ENCODE peak calls at places on chromosomes 7 and 10, in ten cellular contexts. H is CD8-positive, alpha-beta T cell; E is naive thymus-derived CD8-positive, alpha-beta T cell; Y is activated CD4-positive, CD25-positive, alpha-beta regulatory T cell treated with anti-CD3 and anti-CD28 coated beads, Interleukin-2, amount 50 U/mL, for 72 hours; L is HTR-8/SVneo; D is stimulated activated CD8-positive, alpha-beta memory T cell treated with anti-CD3 and anti-CD28 coated beads, Interleukin-7, amount 100 ng/mL, for 1 hour; O is NCI-H1092; S is NCI-H1930; I is AG08395; P is nucleus accumbens. M is an unnamed sample.

GRCh38 chr10:116960066-116960465 is 44.9 kb downstream of the SHTN1 start:
- DNase-seq in H (no peak), E (no peak), Y (no peak), L (no peak), D (no peak), O (no peak), S (no peak), I (no peak), P (no peak), M (no peak)

GRCh38 chr10:17709492-17709891 is 42.5 kb upstream of the TMEM236 start:
- DNase-seq in H (no peak), E (no peak), Y (no peak), L (no peak), D (no peak), O (no peak), S (no peak), I (no peak), P (no peak), M (no peak)

GRCh38 chr7:117269417-117269816 is 53.4 kb downstream of the WNT2 start:
- DNase-seq in H (no peak), E (no peak), Y (no peak), L (peak; percentile 53), D (no peak), O (no peak), S (no peak), I (peak; percentile 84), P (no peak), M (no peak)

GRCh38 chr10:34911661-34912205 is 96.6 kb upstream of the PARD3 start:
- DNase-seq in H (no peak), E (no peak), Y (no peak), L (no peak), D (no peak), O (no peak), S (no peak), I (peak; percentile 39), P (no peak), M (no peak)

GRCh38 chr10:23155166-23155565 is 36.9 kb upstream of the PTF1A start:
- DNase-seq in H (no peak), E (no peak), Y (no peak), L (no peak), D (no peak), O (no peak), S (no peak), I (no peak), P (no peak), M (no peak)

GRCh38 chr10:62655337-62655994 is 149.1 kb upstream of the ADO start:
- DNase-seq in H (no peak), E (no peak), Y (no peak), L (no peak), D (no peak), O (no peak), S (no peak), I (no peak), P (no peak), M (no peak)

GRCh38 chr7:29988391-29989256 is 977 bp downstream of the SCRN1 start:
- DNase-seq in H (peak; percentile 63), E (peak; percentile 40), Y (no peak), L (peak; percentile 62), D (no peak), O (peak; percentile 12), S (no peak), I (peak; percentile 27), P (peak; percentile 46), M (no peak)

GRCh38 chr10:3782099-3782455 is 2.9 kb downstream of the KLF6 start:
- DNase-seq in H (no peak), E (peak; percentile 59), Y (no peak), L (no peak), D (no peak), O (no peak), S (no peak), I (no peak), P (no peak), M (no peak)

GRCh38 chr7:99375070-99375807 is 709 bp downstream of the ARPC1B start:
- DNase-seq in H (peak; percentile 80), E (peak; percentile 65), Y (peak; percentile 73), L (peak; percentile 62), D (no peak), O (no peak), S (peak; percentile 32), I (peak; percentile 90), P (peak; percentile 34), M (no peak)